ENCODE peak calls at places on chromosomes 13 and 19, in four cellular contexts. G, Q, R and X are unnamed samples.

GRCh38 chr13:29497137-29497654 is 98.3 kb downstream of the SLC7A1 start:
- DNase-seq in Q (peak; percentile 34), G (peak; percentile 29), R (no peak), X (no peak)

GRCh38 chr19:17307876-17308377 is 1.4 kb upstream of the DDA1 start:
- DNase-seq in R (no peak), G (no peak), Q (no peak), X (no peak)

GRCh38 chr13:35157143-35157755 is 215.2 kb downstream of the NBEA start:
- DNase-seq in Q (peak; percentile 52), R (no peak), G (peak; percentile 33), X (no peak)

GRCh38 chr13:112772539-112772909 is 82.7 kb downstream of the ATP11A start:
- DNase-seq in G (no peak), Q (no peak), R (no peak), X (no peak)

GRCh38 chr19:3479819-3480215 is 508 bp downstream of the SMIM24 start:
- DNase-seq in Q (no peak), R (no peak), G (no peak), X (no peak)

GRCh38 chr19:39093761-39094160 is 9.6 kb downstream of the ACP7 start:
- DNase-seq in G (no peak), Q (no peak), R (no peak), X (no peak)

GRCh38 chr13:30404207-30404606 is 18.1 kb upstream of the UBE2L5 start:
- DNase-seq in G (no peak), Q (no peak), R (no peak), X (no peak)

GRCh38 chr19:30222428-30222873 is 149.7 kb upstream of the ZNF536 start:
- DNase-seq in R (no peak), G (peak; percentile 29), Q (no peak), X (no peak)

GRCh38 chr19:18203408-18203862 is 407 bp downstream of the RAB3A start:
- DNase-seq in G (no peak), R (peak; percentile 78), Q (no peak), X (no peak)

GRCh38 chr13:114173753-114174152 is 5.3 kb upstream of the CFAP97D2 start:
- DNase-seq in R (no peak), G (no peak), Q (no peak), X (no peak)

DNA sequence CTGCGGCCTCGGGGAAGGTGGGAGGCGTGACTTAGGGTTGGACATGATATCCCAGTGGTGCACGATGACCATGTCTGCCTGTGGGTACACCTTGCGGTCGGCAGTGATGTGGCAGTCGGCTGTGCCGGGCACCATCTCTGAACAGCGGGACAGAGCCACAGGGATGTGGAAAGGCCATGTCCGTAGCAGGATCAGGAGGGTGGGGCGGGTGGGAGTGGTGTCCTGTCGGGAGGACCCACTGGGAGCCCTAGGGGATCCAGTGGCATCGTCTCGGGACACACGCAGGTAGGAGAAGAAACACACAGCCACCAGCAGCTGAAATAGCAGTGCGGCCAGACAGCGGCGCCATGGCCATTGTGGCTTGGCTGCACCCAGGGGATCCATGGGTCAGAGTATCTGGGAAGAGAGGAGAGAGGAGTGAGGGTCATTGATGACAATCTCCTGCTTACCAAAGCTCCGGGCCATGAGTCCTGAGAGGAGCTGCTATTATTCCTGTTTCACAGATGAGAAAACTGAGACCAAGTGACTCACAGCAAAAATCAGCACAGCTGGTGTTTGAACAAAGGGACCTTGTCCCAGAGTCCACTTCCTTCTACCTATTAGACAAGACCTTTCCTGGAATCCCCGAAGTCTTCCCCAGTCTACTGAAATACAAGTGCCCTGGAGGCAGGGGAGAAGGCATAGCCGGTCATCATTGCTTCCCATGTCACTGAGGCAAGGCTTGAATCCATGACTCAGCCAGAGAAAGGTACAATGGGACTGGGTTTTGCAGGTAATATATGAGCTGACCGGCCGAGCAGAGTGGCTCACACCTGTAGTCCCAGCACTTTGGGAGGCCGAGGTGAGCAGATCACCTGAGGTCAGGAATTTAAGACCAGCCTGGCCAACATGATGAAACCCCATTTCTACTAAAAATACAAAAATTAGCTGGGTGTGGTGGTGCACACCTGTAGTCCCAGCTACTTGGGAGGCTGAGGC is 5.2 kb upstream of the FUT6 start:
- DNase-seq in Q (no peak), G (no peak), R (no peak), X (no peak)
- H3K4me3 ChIP-seq in Q (no peak overlapping the region), G (no peak overlapping the region), R (no peak overlapping the region), X (no peak overlapping the region)

DNA sequence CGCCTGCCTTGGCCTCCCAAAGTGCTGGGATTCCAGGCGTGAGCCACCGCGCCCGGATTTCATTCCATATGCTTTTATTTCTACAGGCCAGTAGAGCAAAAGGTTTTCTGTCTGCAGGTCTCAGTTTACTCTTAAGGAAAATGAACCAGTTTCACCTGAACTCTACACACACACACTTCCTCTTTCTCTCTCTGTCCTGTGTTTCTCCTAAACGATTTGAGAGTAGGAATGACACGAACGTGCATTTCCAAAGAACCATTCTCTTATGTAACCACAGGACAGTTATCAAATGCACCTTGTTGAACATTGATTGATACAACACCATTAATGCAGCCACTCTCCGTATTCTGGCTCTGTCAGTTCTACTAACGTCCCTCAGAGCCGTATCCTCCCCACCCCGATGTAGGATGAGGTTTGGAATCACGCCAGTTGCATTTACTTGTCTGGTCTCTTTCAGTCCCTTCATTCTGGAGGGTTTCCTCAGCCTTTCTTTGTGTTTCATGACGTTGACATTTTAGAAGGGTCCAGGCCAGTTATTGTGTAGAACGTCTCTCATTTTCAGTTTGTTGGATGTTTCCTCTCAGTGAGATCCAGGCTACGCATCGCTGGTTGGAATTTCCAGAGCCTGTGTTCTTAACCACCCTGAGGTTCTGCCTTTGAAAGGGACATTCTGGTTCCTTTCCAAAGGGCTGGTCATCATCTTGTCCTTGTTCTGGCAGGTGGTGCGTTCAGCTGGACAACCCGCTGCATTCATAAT is 36.0 kb downstream of the BICRA start:
- DNase-seq in R (no peak), G (no peak), Q (no peak), X (no peak)
- H3K27ac ChIP-seq in R (peak overlapping the region; percentile 26), G (no peak overlapping the region), Q (no peak overlapping the region), X (no peak overlapping the region)

GRCh38 chr13:99605417-99606321 is 104.4 kb downstream of the TM9SF2 start:
- DNase-seq in G (peak; percentile 65), Q (no peak), R (no peak), X (no peak)
- TF ChIP-seq CTCF in G (no peak), Q (peak; percentile 46), R (no peak), X (no peak)

DNA sequence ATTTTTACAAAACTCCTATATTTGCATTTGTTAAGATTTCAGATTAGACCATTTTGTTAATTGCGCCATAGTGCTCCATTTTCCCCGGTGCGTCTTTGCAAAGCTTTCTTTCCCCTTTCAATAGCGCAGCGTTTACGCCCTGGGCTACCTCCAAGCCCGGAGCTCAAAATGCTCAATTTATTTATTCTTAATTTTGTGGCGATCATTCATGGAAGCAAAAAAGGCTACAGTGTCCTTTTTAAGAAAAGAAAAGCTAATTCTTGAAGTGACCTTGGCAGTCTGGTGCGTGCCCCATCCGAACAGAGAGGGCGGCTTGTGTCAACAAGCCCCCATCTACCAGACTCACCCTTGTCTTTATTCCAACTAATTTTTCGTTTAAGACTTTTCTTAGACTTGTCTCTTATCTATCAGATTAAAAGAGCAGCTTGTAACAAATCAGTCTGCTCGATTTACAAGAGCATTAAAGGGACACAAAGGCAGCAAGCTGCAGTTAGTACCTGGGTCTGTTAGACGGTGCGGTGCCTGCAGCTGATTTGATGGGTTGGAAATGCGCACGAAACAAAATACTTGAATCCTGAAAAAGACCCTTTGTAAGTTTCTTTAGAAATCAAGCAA is 30.1 kb downstream of the GSX1 start:
- DNase-seq in R (no peak), Q (no peak), G (no peak), X (no peak)
- H3K4me3 ChIP-seq in R (no peak overlapping the region), Q (no peak overlapping the region), G (no peak overlapping the region), X (no peak overlapping the region)

GRCh38 chr13:107239213-107239612 is 671.3 kb upstream of the ARGLU1 start:
- DNase-seq in G (no peak), Q (no peak), R (no peak), X (no peak)
- H3K27ac ChIP-seq in G (no peak overlapping the region), Q (no peak overlapping the region), R (no peak overlapping the region), X (no peak overlapping the region)